ENCODE peak calls at places on chromosomes 5 and 9, in six cellular contexts. Y is left ventricle myocardium inferior; S is CD4-positive, CD25-positive, alpha-beta regulatory T cell; P is psoas muscle; R is uterus; C is effector memory CD4-positive, alpha-beta T cell. D is an unnamed sample.

GRCh38 chr9:117547904-117548303 is 133.0 kb upstream of the ASTN2 start:
- DNase-seq in Y (no peak), S (no peak), P (no peak), R (no peak), C (no peak), D (no peak)

GRCh38 chr5:112418412-112419049 is 546 bp downstream of the EPB41L4A start:
- DNase-seq in Y (peak; percentile 14), S (no peak), P (no peak), R (no peak), C (no peak), D (no peak)

GRCh38 chr9:128863647-128864046 is 18.1 kb downstream of the KYAT1 start:
- DNase-seq in Y (peak; percentile 77), S (peak; percentile 73), P (peak; percentile 86), R (peak; percentile 75), C (peak; percentile 71), D (peak; percentile 78)

GRCh38 chr5:173612948-173613347 is 3.5 kb downstream of the BOD1 start:
- DNase-seq in Y (no peak), S (no peak), P (no peak), R (no peak), C (no peak), D (no peak)

GRCh38 chr9:13718086-13718485 is 438.6 kb upstream of the MPDZ start:
- DNase-seq in Y (no peak), S (no peak), P (no peak), R (no peak), C (no peak), D (no peak)

GRCh38 chr5:90636948-90637347 is 78.4 kb downstream of the ADGRV1 start:
- DNase-seq in Y (no peak), S (no peak), P (no peak), R (no peak), C (no peak), D (no peak)

GRCh38 chr5:65769539-65769938 is 47.5 kb downstream of the NLN start:
- DNase-seq in Y (no peak), S (no peak), P (no peak), R (no peak), C (no peak), D (no peak)

GRCh38 chr5:117336208-117336607 is 761.6 kb upstream of the SEMA6A start:
- DNase-seq in Y (no peak), S (no peak), P (no peak), R (no peak), C (no peak), D (no peak)

GRCh38 chr5:79835220-79835714 is 145.6 kb downstream of the CMYA5 start:
- DNase-seq in Y (no peak), S (no peak), P (no peak), R (no peak), C (no peak), D (peak; percentile 50)

GRCh38 chr5:84790406-84790805 is 405.7 kb upstream of the EDIL3 start:
- DNase-seq in Y (no peak), S (no peak), P (no peak), R (no peak), C (no peak), D (no peak)

GRCh38 chr5:127587246-127587917 is 61.5 kb upstream of the CTXN3 start:
- DNase-seq in Y (no peak), S (no peak), P (no peak), R (no peak), C (no peak), D (no peak)

GRCh38 chr5:57366744-57367143 is 115.9 kb downstream of the ACTBL2 start:
- DNase-seq in Y (no peak), S (no peak), P (no peak), R (no peak), C (no peak), D (no peak)

GRCh38 chr9:71928806-71929205 is 17.4 kb downstream of the C9orf85 start:
- DNase-seq in Y (no peak), S (no peak), P (no peak), R (no peak), C (no peak), D (no peak)

GRCh38 chr9:133854785-133855184 is 116.6 kb upstream of the SARDH start:
- DNase-seq in Y (no peak), S (no peak), P (no peak), R (no peak), C (no peak), D (no peak)

GRCh38 chr5:176632777-176633176 is 2.3 kb downstream of the EIF4E1B start:
- DNase-seq in Y (no peak), S (no peak), P (peak; percentile 63), R (no peak), C (no peak), D (no peak)

GRCh38 chr5:132662004-132662401 is 4.0 kb downstream of the IL13 start:
- DNase-seq in Y (no peak), S (no peak), P (no peak), R (no peak), C (no peak), D (no peak)

GRCh38 chr5:98768160-98769005 is 5.1 kb upstream of the RGMB start:
- DNase-seq in Y (no peak), S (peak; percentile 13), P (peak; percentile 51), R (peak; percentile 29), C (no peak), D (no peak)

GRCh38 chr9:73824671-73825070 is 672.5 kb upstream of the RORB start:
- DNase-seq in Y (no peak), S (no peak), P (no peak), R (no peak), C (no peak), D (no peak)

GRCh38 chr9:97694768-97695167 is 2.4 kb downstream of the XPA start:
- DNase-seq in Y (no peak), S (no peak), P (no peak), R (no peak), C (no peak), D (no peak)

GRCh38 chr5:142784405-142784955 is 14.3 kb downstream of the ARHGAP26 start:
- DNase-seq in Y (no peak), S (no peak), P (no peak), R (no peak), C (no peak), D (no peak)

GRCh38 chr5:95285406-95285761 is 490 bp upstream of the MCTP1 start:
- DNase-seq in Y (no peak), S (no peak), P (no peak), R (no peak), C (no peak), D (no peak)

GRCh38 chr5:93593476-93594060 is 10.5 kb downstream of the NR2F1 start:
- DNase-seq in Y (no peak), S (no peak), P (peak; percentile 48), R (no peak), C (no peak), D (no peak)

DNA sequence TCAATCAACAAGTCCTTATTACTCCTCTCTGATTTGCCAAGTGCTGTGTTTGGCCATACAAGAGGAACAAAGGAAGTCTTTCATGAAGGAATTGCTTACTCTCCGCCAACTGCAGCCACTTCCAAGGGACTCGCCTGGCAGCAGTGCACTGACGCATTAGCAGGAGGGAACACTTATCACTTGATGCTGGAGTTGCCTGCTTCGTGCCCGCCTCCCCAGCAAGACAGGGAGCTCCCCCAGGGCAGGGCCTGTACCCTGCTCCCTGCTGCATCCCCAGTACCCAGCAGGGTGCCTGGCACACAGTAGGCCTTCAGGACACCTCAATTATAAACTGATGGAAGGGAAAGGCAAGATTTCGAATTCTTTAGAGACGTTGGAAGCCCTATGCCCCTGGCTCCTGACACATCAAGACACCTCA is 97.9 kb downstream of the CRB2 start:
- DNase-seq in Y (peak; percentile 63), S (no peak), P (no peak), R (no peak), C (no peak), D (peak; percentile 70)
- H3K27ac ChIP-seq in Y (peak overlapping the region; percentile 24), S (no peak overlapping the region), P (no peak overlapping the region), R (no peak overlapping the region), C (no peak overlapping the region), D (no peak overlapping the region)

GRCh38 chr5:14701556-14701955 is 37.0 kb downstream of the OTULIN start:
- DNase-seq in Y (no peak), S (no peak), P (no peak), R (no peak), C (no peak), D (no peak)

GRCh38 chr5:14699159-14699558 is 34.6 kb downstream of the OTULIN start:
- DNase-seq in Y (no peak), S (no peak), P (no peak), R (no peak), C (no peak), D (no peak)

GRCh38 chr5:14702238-14702839 is 37.8 kb downstream of the OTULIN start:
- DNase-seq in Y (no peak), S (no peak), P (no peak), R (no peak), C (no peak), D (no peak)

GRCh38 chr5:14699807-14700400 is 35.4 kb downstream of the OTULIN start:
- DNase-seq in Y (no peak), S (no peak), P (no peak), R (no peak), C (no peak), D (no peak)

DNA sequence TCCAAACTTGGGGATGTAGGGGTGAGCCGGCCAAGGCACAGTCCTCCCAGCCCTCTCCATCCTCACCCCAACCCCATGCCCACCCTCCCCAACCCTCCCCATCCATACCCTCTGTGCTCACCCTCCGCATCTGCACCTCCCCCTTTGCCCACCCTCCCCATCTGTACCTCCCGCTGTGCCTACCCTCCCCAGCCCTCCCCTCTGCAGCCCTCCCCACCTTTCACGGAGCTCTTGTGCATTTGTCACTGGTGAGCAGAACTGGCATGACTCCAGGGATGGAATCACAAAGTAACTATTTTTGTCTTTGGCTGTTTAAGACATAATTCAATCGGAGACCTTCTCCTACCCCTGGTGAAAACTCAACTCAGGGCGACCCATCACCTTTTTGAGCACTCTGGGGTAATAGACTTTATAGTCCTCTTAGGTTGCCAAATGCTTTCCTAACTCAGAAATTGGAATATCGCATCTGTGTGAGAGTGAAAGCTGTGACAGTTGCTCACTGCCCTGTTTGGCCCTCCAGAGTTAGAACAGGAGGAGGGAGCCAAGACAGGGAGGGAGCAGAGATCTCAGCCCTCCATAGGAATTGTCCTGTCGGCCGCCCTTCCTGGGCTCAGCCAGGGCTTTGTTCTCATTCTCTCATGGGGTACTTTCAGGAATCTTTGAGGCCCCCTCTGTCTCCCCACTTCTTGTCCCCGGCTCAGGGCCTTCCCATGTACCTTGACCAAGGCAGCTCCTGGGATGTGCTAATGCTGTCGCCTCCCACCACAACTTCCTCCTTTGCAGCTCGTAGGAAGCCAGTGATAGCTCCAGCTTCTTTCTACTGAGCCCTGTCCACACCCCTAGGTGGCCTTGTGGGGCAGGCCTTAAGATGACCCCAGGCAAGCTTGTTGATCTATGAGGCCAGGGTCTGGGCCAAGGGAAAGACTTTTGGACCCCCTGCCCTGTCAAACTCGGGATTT is 36.2 kb downstream of the OTULIN start:
- DNase-seq in Y (no peak), S (no peak), P (no peak), R (no peak), C (no peak), D (no peak)
- H3K27ac ChIP-seq in Y (peak overlapping the region; percentile 68), S (peak overlapping the region; percentile 52), P (no peak overlapping the region), R (no peak overlapping the region), C (no peak overlapping the region), D (peak overlapping the region; percentile 61)

DNA sequence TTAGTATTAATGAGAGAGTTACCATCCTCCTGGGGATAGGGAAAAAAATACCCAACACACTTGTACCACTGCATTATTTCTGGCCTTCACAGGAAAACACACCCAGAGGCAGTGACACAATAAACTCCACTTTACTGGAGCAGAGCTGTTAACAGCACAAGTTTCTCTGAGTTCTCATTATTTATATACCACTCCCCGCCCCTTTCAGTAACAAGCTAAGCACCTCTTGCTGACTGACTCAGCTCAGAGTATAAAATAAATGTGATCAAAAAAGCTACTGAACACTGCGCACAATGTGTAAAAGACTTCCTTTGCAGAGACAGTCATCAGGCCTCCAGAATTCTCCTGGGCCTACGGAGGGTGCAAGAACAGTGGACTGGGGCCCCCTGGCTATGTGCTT is 21.6 kb downstream of the KLF9 start:
- DNase-seq in Y (no peak), S (no peak), P (no peak), R (no peak), C (no peak), D (no peak)
- H3K27ac ChIP-seq in Y (peak overlapping the region; percentile 74), S (no peak overlapping the region), P (peak overlapping the region; percentile 57), R (peak overlapping the region; percentile 62), C (no peak overlapping the region), D (peak overlapping the region; percentile 56)

GRCh38 chr9:93466416-93467061 is 13.2 kb upstream of the FAM120AOS start:
- DNase-seq in Y (no peak), S (no peak), P (no peak), R (no peak), C (no peak), D (no peak)
- H3K27ac ChIP-seq in Y (peak overlapping the region; percentile 47), S (no peak overlapping the region), P (peak overlapping the region; percentile 38), R (no peak overlapping the region), C (no peak overlapping the region), D (peak overlapping the region; percentile 45)